ENCODE peak calls at places on chromosomes 4 and X, in five cellular contexts. M is hepatocyte, G is tibial artery, S is fibroblast of lung, X is choroid plexus epithelial cell. H is an unnamed sample.

GRCh38 chrX:36859231-36859630 is 148.9 kb upstream of the FAM47C start:
- DNase-seq in M (no peak), G (no peak), S (no peak), X (no peak), H (no peak)

GRCh38 chrX:44245730-44246129 is 97.7 kb downstream of the EFHC2 start:
- DNase-seq in M (no peak), G (no peak), S (no peak), X (no peak), H (no peak)

GRCh38 chr4:139630991-139631390 is 34.6 kb upstream of the MGST2 start:
- DNase-seq in M (no peak), G (no peak), S (no peak), X (no peak), H (no peak)

GRCh38 chrX:110743679-110744340 is 51.8 kb downstream of the CHRDL1 start:
- DNase-seq in M (no peak), G (no peak), S (peak), X (no peak), H (peak)

GRCh38 chr4:26281876-26282275 is 38.9 kb upstream of the RBPJ start:
- DNase-seq in M (no peak), G (no peak), S (peak), X (peak), H (no peak)

GRCh38 chrX:110143454-110144210 is 140.7 kb downstream of the TMEM164 start:
- DNase-seq in M (no peak), G (peak), S (no peak), X (no peak), H (no peak)

GRCh38 chrX:119672252-119672825 is 20.6 kb downstream of the SEPTIN6 start:
- DNase-seq in M (no peak), G (no peak), S (peak), X (peak), H (peak)

GRCh38 chrX:46589977-46590723 is 16.6 kb downstream of the CHST7 start:
- DNase-seq in M (no peak), G (no peak), S (peak), X (no peak), H (peak)

GRCh38 chrX:39984191-39984956 is 113.4 kb downstream of the BCOR start:
- DNase-seq in M (peak), G (no peak), S (peak), X (peak), H (peak)

GRCh38 chr4:89703831-89704230 is 133.1 kb downstream of the SNCA start:
- DNase-seq in M (no peak), G (no peak), S (no peak), X (no peak), H (peak)

GRCh38 chrX:10010686-10011085 is 43.5 kb downstream of the CLDN34 start:
- DNase-seq in M (no peak), G (no peak), S (peak), X (peak), H (no peak)

GRCh38 chrX:42106556-42106955 is 183.2 kb upstream of the CASK start:
- DNase-seq in M (no peak), G (no peak), S (peak), X (no peak), H (no peak)

GRCh38 chrX:155213731-155214130 is 2.5 kb upstream of the VBP1 start:
- DNase-seq in M (no peak), G (no peak), S (no peak), X (no peak), H (no peak)

GRCh38 chrX:155216940-155217450 is 735 bp downstream of the VBP1 start:
- DNase-seq in M (peak), G (no peak), S (no peak), X (peak), H (peak)

GRCh38 chrX:155218777-155219176 is 2.5 kb downstream of the VBP1 start:
- DNase-seq in M (no peak), G (no peak), S (no peak), X (no peak), H (no peak)

GRCh38 chrX:155216179-155216939 is at the start of gene VBP1:
- DNase-seq in M (peak), G (peak), S (peak), X (peak), H (peak)

GRCh38 chrX:155215443-155216178 is 649 bp upstream of the VBP1 start:
- DNase-seq in M (no peak), G (no peak), S (no peak), X (peak), H (peak)
- H3K4me3 ChIP-seq in M (peak), G (peak), S (peak), X (peak), H (peak)

GRCh38 chr4:47510506-47511143 is 25.6 kb downstream of the ATP10D start:
- DNase-seq in M (no peak), G (no peak), S (peak), X (peak), H (peak)
- TF ChIP-seq CTCF in M (peak), G (peak), S (no peak), X (peak), H (peak)

DNA sequence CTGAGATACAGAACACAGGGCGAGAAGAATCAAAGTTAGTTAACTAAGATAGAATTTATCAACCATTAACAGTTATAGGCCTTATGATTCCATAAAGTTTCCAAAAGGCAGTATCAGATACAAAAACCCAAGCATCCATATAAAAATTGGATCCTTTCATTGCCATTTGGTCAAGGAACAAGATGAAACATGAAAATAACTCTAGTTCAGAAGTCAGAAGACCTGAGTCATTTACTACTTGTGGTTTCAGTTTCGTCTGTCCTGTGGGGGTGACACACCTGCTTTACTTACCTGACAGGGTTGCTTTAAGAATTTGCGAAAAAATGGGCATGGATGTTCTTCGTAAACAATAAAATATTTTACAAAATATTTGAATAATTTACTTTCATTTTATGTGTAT is 130.8 kb downstream of the ANAPC10 start:
- DNase-seq in M (no peak), G (no peak), S (no peak), X (no peak), H (no peak)
- H3K4me3 ChIP-seq in M (no peak), G (no peak), S (no peak), X (no peak), H (no peak)

GRCh38 chrX:68503830-68504229 is 5.0 kb downstream of the YIPF6 start:
- DNase-seq in M (no peak), G (no peak), S (no peak), X (peak), H (peak)

GRCh38 chrX:68492583-68492982 is 6.3 kb upstream of the YIPF6 start:
- DNase-seq in M (no peak), G (no peak), S (no peak), X (no peak), H (no peak)

GRCh38 chrX:68500105-68500504 is 1.3 kb downstream of the YIPF6 start:
- DNase-seq in M (no peak), G (no peak), S (no peak), X (no peak), H (no peak)

GRCh38 chrX:68498508-68499379 is at the start of gene YIPF6:
- DNase-seq in M (peak), G (peak), S (peak), X (peak), H (peak)

GRCh38 chrX:68498044-68498507 is 775 bp upstream of the YIPF6 start:
- DNase-seq in M (no peak), G (no peak), S (no peak), X (peak), H (peak)
- TF ChIP-seq CTCF in M (no peak), G (no peak), S (no peak), X (peak), H (no peak)

GRCh38 chr4:8155048-8155447 is 3.6 kb downstream of the ABLIM2 start:
- DNase-seq in M (no peak), G (no peak), S (no peak), X (no peak), H (peak)
- H3K4me3 ChIP-seq in M (no peak), G (no peak), S (no peak), X (no peak), H (no peak)

DNA sequence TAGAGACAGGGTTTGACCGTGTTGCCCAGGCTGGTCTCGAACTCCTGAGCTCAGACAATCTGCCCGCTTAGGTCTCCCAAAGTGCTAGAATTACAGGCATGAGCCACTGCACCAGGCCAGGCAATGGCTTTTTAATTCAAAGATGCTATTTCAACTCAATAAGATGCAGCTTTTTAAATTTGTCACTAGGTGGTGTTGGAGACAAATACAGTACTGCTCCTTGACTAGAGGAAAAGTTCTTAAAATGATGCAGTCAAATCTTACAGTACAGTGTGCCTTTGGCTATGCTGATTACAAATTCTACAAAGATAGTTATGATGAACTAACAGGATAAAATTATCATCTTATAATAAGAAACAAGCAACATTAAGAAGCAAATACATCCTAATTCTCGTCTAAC is 441.1 kb downstream of the KCNIP4 start:
- DNase-seq in M (no peak), G (no peak), S (peak), X (peak), H (peak)
- TF ChIP-seq CTCF in M (peak), G (no peak), S (no peak), X (peak), H (peak)

DNA sequence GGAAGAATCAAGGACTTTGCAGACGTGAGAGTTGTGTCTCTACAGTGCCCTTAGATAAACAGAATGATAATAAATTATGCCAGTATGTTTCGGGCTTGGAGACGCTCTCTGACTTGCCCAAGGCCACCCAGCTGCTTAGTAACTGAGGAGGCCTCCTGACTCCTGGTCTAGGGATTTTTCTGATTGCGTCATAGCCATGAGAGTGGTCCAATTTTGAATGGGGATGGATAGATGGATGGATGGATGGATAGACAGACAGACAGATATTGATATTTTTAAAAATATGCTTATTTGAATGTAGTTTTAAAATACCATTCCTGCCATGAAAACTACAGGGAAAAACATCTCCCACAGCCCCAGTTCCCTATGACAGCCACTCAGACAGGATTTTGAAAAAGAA is 15.5 kb downstream of the ARHGAP36 start:
- DNase-seq in M (no peak), G (no peak), S (no peak), X (no peak), H (no peak)
- H3K4me3 ChIP-seq in M (no peak), G (no peak), S (no peak), X (no peak), H (no peak)